ENCODE peak calls at places on chromosome 19, in five cellular contexts. R, T, G, C and N are unnamed samples.

GRCh38 chr19:24074720-24075119 is 12.3 kb upstream of the ZNF254 start:
- DNase-seq in C (no peak), T (no peak), R (no peak), G (peak; percentile 15), N (no peak)

GRCh38 chr19:13825489-13826475 is 30.5 kb downstream of the ZSWIM4 start:
- DNase-seq in R (no peak), G (peak; percentile 34), T (no peak), C (no peak), N (peak; percentile 67)

GRCh38 chr19:38434549-38435051 is 1.1 kb downstream of the RYR1 start:
- DNase-seq in G (no peak), C (no peak), R (no peak), T (no peak), N (no peak)

GRCh38 chr19:16951529-16951928 is 62.7 kb downstream of the F2RL3 start:
- DNase-seq in G (no peak), R (no peak), C (no peak), T (no peak), N (no peak)

GRCh38 chr19:3178973-3179738 is 587 bp downstream of the S1PR4 start:
- DNase-seq in G (no peak), C (no peak), T (no peak), R (peak; percentile 60), N (no peak)

GRCh38 chr19:49684251-49684982 is 5.0 kb upstream of the ADM5 start:
- DNase-seq in C (no peak), G (no peak), R (peak; percentile 35), T (no peak), N (peak; percentile 58)

GRCh38 chr19:6225232-6225635 is 54.5 kb downstream of the MLLT1 start:
- DNase-seq in T (no peak), R (no peak), G (no peak), C (no peak), N (peak; percentile 37)

GRCh38 chr19:51687791-51688664 is 5.1 kb upstream of the SPACA6 start:
- DNase-seq in G (peak; percentile 70), R (no peak), C (no peak), T (no peak), N (no peak)

GRCh38 chr19:30151081-30151480 is 209.0 kb downstream of the URI1 start:
- DNase-seq in T (no peak), R (no peak), G (no peak), C (no peak), N (no peak)

GRCh38 chr19:46080561-46080960 is 39.8 kb upstream of the IGFL4 start:
- DNase-seq in T (no peak), G (peak; percentile 71), R (no peak), C (no peak), N (no peak)

GRCh38 chr19:38399081-38399480 is 3.8 kb upstream of the FAM98C start:
- DNase-seq in C (no peak), G (no peak), R (no peak), T (no peak), N (no peak)